ENCODE peak calls at places on chromosomes 3 and 15, in ten cellular contexts. One of them, this sample, is unnamed.

GRCh38 chr3:69143605-69144004 is 21.2 kb upstream of the LMOD3 start:
- DNase-seq in tibial artery: no peak
- DNase-seq in lower lobe of right lung: no peak
- DNase-seq in psoas muscle: no peak
- DNase-seq in GM23338: peak; percentile 24
- DNase-seq in heart right ventricle: no peak
- DNase-seq in OCI-LY7: no peak
- DNase-seq in brain microvascular endothelial cell: no peak
- DNase-seq in left lung: no peak
- DNase-seq in Panc1: no peak
- DNase-seq in this sample: no peak

GRCh38 chr3:67389176-67389575 is 265.2 kb downstream of the SUCLG2 start:
- DNase-seq in tibial artery: no peak
- DNase-seq in lower lobe of right lung: no peak
- DNase-seq in psoas muscle: no peak
- DNase-seq in GM23338: no peak
- DNase-seq in heart right ventricle: no peak
- DNase-seq in OCI-LY7: no peak
- DNase-seq in brain microvascular endothelial cell: no peak
- DNase-seq in left lung: no peak
- DNase-seq in Panc1: no peak
- DNase-seq in this sample: no peak

GRCh38 chr15:39205506-39206371 is 375.1 kb upstream of the THBS1 start:
- DNase-seq in tibial artery: no peak
- DNase-seq in lower lobe of right lung: no peak
- DNase-seq in psoas muscle: no peak
- DNase-seq in GM23338: no peak
- DNase-seq in heart right ventricle: no peak
- DNase-seq in OCI-LY7: no peak
- DNase-seq in brain microvascular endothelial cell: no peak
- DNase-seq in left lung: no peak
- DNase-seq in Panc1: no peak
- DNase-seq in this sample: no peak

GRCh38 chr3:34258271-34259015 is 460.0 kb downstream of the PDCD6IP start:
- DNase-seq in tibial artery: no peak
- DNase-seq in lower lobe of right lung: no peak
- DNase-seq in psoas muscle: no peak
- DNase-seq in GM23338: peak; percentile 22
- DNase-seq in heart right ventricle: no peak
- DNase-seq in OCI-LY7: no peak
- DNase-seq in brain microvascular endothelial cell: peak; percentile 22
- DNase-seq in left lung: no peak
- DNase-seq in Panc1: no peak
- DNase-seq in this sample: no peak

GRCh38 chr15:58015565-58015964 is 49.9 kb downstream of the ALDH1A2 start:
- DNase-seq in tibial artery: no peak
- DNase-seq in lower lobe of right lung: no peak
- DNase-seq in psoas muscle: no peak
- DNase-seq in GM23338: no peak
- DNase-seq in heart right ventricle: no peak
- DNase-seq in OCI-LY7: no peak
- DNase-seq in brain microvascular endothelial cell: peak; percentile 26
- DNase-seq in left lung: no peak
- DNase-seq in Panc1: no peak
- DNase-seq in this sample: no peak

GRCh38 chr15:79562538-79563298 is 130.6 kb downstream of the MINAR1 start:
- DNase-seq in tibial artery: no peak
- DNase-seq in lower lobe of right lung: no peak
- DNase-seq in psoas muscle: no peak
- DNase-seq in GM23338: no peak
- DNase-seq in heart right ventricle: no peak
- DNase-seq in OCI-LY7: no peak
- DNase-seq in brain microvascular endothelial cell: no peak
- DNase-seq in left lung: no peak
- DNase-seq in Panc1: no peak
- DNase-seq in this sample: no peak

GRCh38 chr15:70142322-70143191 is 44.8 kb upstream of the TLE3 start:
- DNase-seq in tibial artery: no peak
- DNase-seq in lower lobe of right lung: peak; percentile 64
- DNase-seq in psoas muscle: peak; percentile 50
- DNase-seq in GM23338: no peak
- DNase-seq in heart right ventricle: peak; percentile 67
- DNase-seq in OCI-LY7: no peak
- DNase-seq in brain microvascular endothelial cell: peak; percentile 93
- DNase-seq in left lung: no peak
- DNase-seq in Panc1: no peak
- DNase-seq in this sample: no peak

GRCh38 chr3:72938471-72939265 is 50.8 kb downstream of the GXYLT2 start:
- DNase-seq in tibial artery: peak; percentile 84
- DNase-seq in lower lobe of right lung: no peak
- DNase-seq in psoas muscle: peak; percentile 57
- DNase-seq in GM23338: peak; percentile 66
- DNase-seq in heart right ventricle: no peak
- DNase-seq in OCI-LY7: peak; percentile 59
- DNase-seq in brain microvascular endothelial cell: peak; percentile 97
- DNase-seq in left lung: peak; percentile 39
- DNase-seq in Panc1: peak; percentile 46
- DNase-seq in this sample: peak; percentile 79

GRCh38 chr15:99474981-99475753 is 90.6 kb upstream of the MEF2A start:
- DNase-seq in tibial artery: no peak
- DNase-seq in lower lobe of right lung: peak; percentile 64
- DNase-seq in psoas muscle: peak; percentile 85
- DNase-seq in GM23338: no peak
- DNase-seq in heart right ventricle: peak; percentile 76
- DNase-seq in OCI-LY7: no peak
- DNase-seq in brain microvascular endothelial cell: no peak
- DNase-seq in left lung: no peak
- DNase-seq in Panc1: no peak
- DNase-seq in this sample: peak; percentile 17

GRCh38 chr3:130839815-130840214 is 54.1 kb upstream of the ATP2C1 start:
- DNase-seq in tibial artery: no peak
- DNase-seq in lower lobe of right lung: no peak
- DNase-seq in psoas muscle: no peak
- DNase-seq in GM23338: peak; percentile 75
- DNase-seq in heart right ventricle: no peak
- DNase-seq in OCI-LY7: no peak
- DNase-seq in brain microvascular endothelial cell: no peak
- DNase-seq in left lung: no peak
- DNase-seq in Panc1: no peak
- DNase-seq in this sample: peak; percentile 25

GRCh38 chr15:70450142-70450443 is 313.3 kb downstream of the UACA start:
- DNase-seq in tibial artery: no peak
- DNase-seq in lower lobe of right lung: no peak
- DNase-seq in psoas muscle: no peak
- DNase-seq in GM23338: no peak
- DNase-seq in heart right ventricle: no peak
- DNase-seq in OCI-LY7: no peak
- DNase-seq in brain microvascular endothelial cell: no peak
- DNase-seq in left lung: no peak
- DNase-seq in Panc1: no peak
- DNase-seq in this sample: no peak

GRCh38 chr3:47413751-47414150 is 32.9 kb downstream of the PTPN23 start:
- DNase-seq in tibial artery: no peak
- DNase-seq in lower lobe of right lung: no peak
- DNase-seq in psoas muscle: no peak
- DNase-seq in GM23338: no peak
- DNase-seq in heart right ventricle: no peak
- DNase-seq in OCI-LY7: no peak
- DNase-seq in brain microvascular endothelial cell: no peak
- DNase-seq in left lung: no peak
- DNase-seq in Panc1: no peak
- DNase-seq in this sample: no peak

DNA sequence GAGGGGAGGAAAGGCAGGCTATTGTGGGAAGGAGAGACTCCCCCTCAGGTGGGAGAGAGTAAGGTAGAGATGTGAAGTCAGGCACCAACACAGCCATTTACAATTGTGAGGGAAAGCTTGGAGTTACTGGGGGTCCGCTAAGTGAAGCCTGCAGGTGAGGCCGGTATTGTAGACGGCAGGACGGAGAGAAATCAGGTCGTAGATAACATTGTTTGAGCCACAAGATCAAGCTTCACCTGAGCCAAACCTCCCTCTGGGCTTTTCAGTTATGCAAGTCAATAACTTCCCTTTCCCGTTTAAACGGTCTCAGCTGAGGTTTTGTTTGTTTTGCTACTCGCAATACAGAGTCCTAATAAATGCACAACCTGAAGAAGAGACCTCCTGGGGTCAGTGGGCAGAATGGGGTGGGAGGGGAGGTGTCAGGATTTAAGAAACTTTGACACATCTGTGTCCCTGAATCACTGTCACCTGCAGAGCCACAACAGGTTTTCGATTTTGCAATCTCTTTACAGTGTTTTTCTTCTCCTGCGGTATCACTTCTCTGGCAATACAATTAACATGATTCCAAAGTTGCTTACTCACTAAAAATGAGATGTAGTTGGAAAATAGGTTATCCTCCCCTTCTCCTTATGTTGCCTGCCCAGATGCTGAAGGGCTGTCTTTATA is 72.0 kb upstream of the GLCE start:
- DNase-seq in tibial artery: no peak
- DNase-seq in lower lobe of right lung: no peak
- DNase-seq in psoas muscle: no peak
- DNase-seq in GM23338: peak; percentile 36
- DNase-seq in heart right ventricle: no peak
- DNase-seq in OCI-LY7: no peak
- DNase-seq in brain microvascular endothelial cell: no peak
- DNase-seq in left lung: no peak
- DNase-seq in Panc1: no peak
- DNase-seq in this sample: no peak
- H3K4me3 ChIP-seq in tibial artery: no peak overlapping the region
- H3K4me3 ChIP-seq in lower lobe of right lung: no peak overlapping the region
- H3K4me3 ChIP-seq in psoas muscle: no peak overlapping the region
- H3K4me3 ChIP-seq in GM23338: peak overlapping the region; percentile 42
- H3K4me3 ChIP-seq in heart right ventricle: no peak overlapping the region
- H3K4me3 ChIP-seq in OCI-LY7: no peak overlapping the region
- H3K4me3 ChIP-seq in brain microvascular endothelial cell: no peak overlapping the region
- H3K4me3 ChIP-seq in left lung: no peak overlapping the region
- H3K4me3 ChIP-seq in Panc1: no peak overlapping the region
- H3K4me3 ChIP-seq in this sample: no peak overlapping the region

DNA sequence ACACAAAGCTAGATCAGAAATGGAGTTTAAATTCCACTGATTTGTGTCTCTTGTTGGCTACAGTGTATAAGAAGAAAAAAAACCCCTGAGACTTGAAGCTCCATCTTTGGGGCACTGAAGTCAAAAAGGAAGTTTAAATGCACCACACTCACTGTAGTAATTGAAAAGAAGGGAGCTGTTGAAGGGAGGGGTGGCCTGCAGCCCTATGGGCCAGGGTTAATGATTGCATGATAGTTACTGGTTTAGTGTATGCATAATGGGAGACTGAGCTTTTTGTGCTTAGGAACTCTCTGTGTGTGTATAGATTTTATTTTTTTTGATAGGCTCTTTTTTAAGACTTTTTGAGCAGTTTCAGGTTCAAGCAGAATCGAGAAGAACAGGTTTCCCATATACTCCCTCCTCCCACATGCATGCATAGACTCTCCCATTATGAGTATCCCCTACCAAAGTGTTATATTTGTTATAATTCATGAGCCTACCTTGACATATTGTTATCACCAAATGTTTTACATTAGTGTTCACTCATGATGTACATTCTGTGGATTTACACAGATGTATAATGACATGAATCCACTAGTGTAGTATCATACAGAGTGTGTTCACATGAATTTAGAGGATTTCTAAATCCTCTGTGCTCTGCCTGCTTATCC is 88.2 kb downstream of the TNFAIP8L3 start:
- DNase-seq in tibial artery: no peak
- DNase-seq in lower lobe of right lung: no peak
- DNase-seq in psoas muscle: no peak
- DNase-seq in GM23338: no peak
- DNase-seq in heart right ventricle: no peak
- DNase-seq in OCI-LY7: no peak
- DNase-seq in brain microvascular endothelial cell: no peak
- DNase-seq in left lung: no peak
- DNase-seq in Panc1: no peak
- DNase-seq in this sample: no peak
- H3K36me3 ChIP-seq in tibial artery: peaks cover 26% of the 10 kb centered on the region
- H3K36me3 ChIP-seq in lower lobe of right lung: peaks cover 18% of the 10 kb centered on the region
- H3K36me3 ChIP-seq in psoas muscle: no peaks in the 10 kb centered on the region
- H3K36me3 ChIP-seq in GM23338: no peaks in the 10 kb centered on the region
- H3K36me3 ChIP-seq in heart right ventricle: no peaks in the 10 kb centered on the region
- H3K36me3 ChIP-seq in OCI-LY7: peaks cover 13% of the 10 kb centered on the region
- H3K36me3 ChIP-seq in brain microvascular endothelial cell: no peaks in the 10 kb centered on the region
- H3K36me3 ChIP-seq in left lung: no peaks in the 10 kb centered on the region
- H3K36me3 ChIP-seq in Panc1: no peaks in the 10 kb centered on the region
- H3K36me3 ChIP-seq in this sample: no peaks in the 10 kb centered on the region

DNA sequence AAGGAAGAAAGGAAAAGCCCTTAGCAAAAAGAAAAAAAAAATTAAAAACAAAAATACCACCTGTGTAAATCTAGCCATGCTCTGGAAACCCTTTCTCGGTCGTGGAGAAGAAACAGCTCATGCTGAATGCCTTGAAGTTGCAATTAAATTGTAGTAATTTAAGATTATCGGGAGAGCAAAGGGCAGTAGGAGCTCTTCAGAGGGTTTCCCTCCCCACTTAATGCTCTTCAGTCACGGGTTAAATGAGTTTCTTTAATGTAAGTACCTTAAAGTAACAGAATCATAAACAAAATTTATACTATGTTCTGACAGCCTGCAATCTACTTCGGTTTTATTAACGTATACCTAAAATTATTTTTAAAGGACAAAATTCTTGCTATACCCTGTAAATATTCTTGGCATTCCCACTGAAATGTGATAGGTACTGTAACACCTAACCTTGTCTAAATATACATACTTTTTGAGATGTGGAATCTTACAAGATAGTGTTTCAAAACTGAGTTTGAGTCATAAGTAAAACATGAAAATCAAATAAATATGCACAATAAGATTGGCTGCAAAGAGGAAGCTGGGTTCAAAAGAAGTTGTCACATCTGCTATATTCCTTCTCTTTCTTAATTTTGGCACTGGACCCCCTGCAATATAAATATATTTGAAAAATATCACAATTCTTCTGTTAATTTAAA is 5.3 kb downstream of the FOXP1 start:
- DNase-seq in tibial artery: no peak
- DNase-seq in lower lobe of right lung: no peak
- DNase-seq in psoas muscle: no peak
- DNase-seq in GM23338: no peak
- DNase-seq in heart right ventricle: no peak
- DNase-seq in OCI-LY7: no peak
- DNase-seq in brain microvascular endothelial cell: no peak
- DNase-seq in left lung: no peak
- DNase-seq in Panc1: no peak
- DNase-seq in this sample: no peak
- H3K4me3 ChIP-seq in tibial artery: no peak overlapping the region
- H3K4me3 ChIP-seq in lower lobe of right lung: peak overlapping the region; percentile 85
- H3K4me3 ChIP-seq in psoas muscle: peak overlapping the region; percentile 22
- H3K4me3 ChIP-seq in GM23338: no peak overlapping the region
- H3K4me3 ChIP-seq in heart right ventricle: no peak overlapping the region
- H3K4me3 ChIP-seq in OCI-LY7: peak overlapping the region; percentile 90
- H3K4me3 ChIP-seq in brain microvascular endothelial cell: peak overlapping the region; percentile 95
- H3K4me3 ChIP-seq in left lung: peak overlapping the region; percentile 4
- H3K4me3 ChIP-seq in Panc1: no peak overlapping the region
- H3K4me3 ChIP-seq in this sample: no peak overlapping the region

DNA sequence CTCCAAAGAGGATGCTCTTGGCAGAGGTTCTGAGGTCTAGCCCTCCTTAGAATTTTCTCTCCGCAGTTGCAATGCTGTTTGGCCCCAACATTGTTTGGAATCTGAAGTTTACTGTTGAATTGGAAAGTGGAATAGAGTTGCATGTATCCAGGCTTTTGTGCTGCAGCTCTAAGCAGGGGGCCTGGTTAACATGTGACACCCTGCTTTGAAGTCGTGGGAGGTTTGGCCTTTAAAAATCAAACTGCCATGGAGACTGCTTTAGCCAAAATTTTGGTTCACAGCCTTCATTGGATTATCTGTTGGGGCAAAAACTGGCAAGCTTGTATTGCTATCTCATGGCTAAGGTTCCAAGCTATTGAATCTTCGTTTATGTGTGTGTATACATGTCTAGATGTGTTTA is 15.8 kb downstream of the CYP11A1 start:
- DNase-seq in tibial artery: no peak
- DNase-seq in lower lobe of right lung: no peak
- DNase-seq in psoas muscle: no peak
- DNase-seq in GM23338: no peak
- DNase-seq in heart right ventricle: no peak
- DNase-seq in OCI-LY7: no peak
- DNase-seq in brain microvascular endothelial cell: no peak
- DNase-seq in left lung: no peak
- DNase-seq in Panc1: no peak
- DNase-seq in this sample: no peak
- H3K36me3 ChIP-seq in tibial artery: no peaks in the 10 kb centered on the region
- H3K36me3 ChIP-seq in lower lobe of right lung: no peaks in the 10 kb centered on the region
- H3K36me3 ChIP-seq in psoas muscle: no peaks in the 10 kb centered on the region
- H3K36me3 ChIP-seq in GM23338: no peaks in the 10 kb centered on the region
- H3K36me3 ChIP-seq in heart right ventricle: no peaks in the 10 kb centered on the region
- H3K36me3 ChIP-seq in OCI-LY7: no peaks in the 10 kb centered on the region
- H3K36me3 ChIP-seq in brain microvascular endothelial cell: no peaks in the 10 kb centered on the region
- H3K36me3 ChIP-seq in left lung: no peaks in the 10 kb centered on the region
- H3K36me3 ChIP-seq in Panc1: no peaks in the 10 kb centered on the region
- H3K36me3 ChIP-seq in this sample: no peaks in the 10 kb centered on the region